ENCODE peak calls at places on chromosomes 11 and 22, in six cellular contexts. One of them, this sample, is unnamed. For H3K4me1, the result is how much of the 10 kb centered on the place peaks cover.

GRCh38 chr11:121291896-121292502 is 572 bp upstream of the SC5D start:
- DNase-seq in HCT116: no peak
- DNase-seq in H1: no peak
- DNase-seq in HepG2: no peak
- DNase-seq in GM12878: peak
- DNase-seq in K562: no peak
- DNase-seq in this sample: peak

GRCh38 chr11:121341609-121342008 is 49.0 kb downstream of the SC5D start:
- DNase-seq in H1: no peak
- DNase-seq in GM12878: no peak
- DNase-seq in HepG2: no peak
- DNase-seq in HCT116: no peak
- DNase-seq in K562: no peak
- DNase-seq in this sample: no peak

GRCh38 chr11:64291746-64292457 is 800 bp downstream of the KCNK4 start:
- DNase-seq in HepG2: no peak
- DNase-seq in H1: no peak
- DNase-seq in HCT116: no peak
- DNase-seq in GM12878: no peak
- DNase-seq in K562: no peak
- DNase-seq in this sample: no peak

GRCh38 chr11:23278121-23278520 is 417.8 kb upstream of the CCDC179 start:
- DNase-seq in K562: no peak
- DNase-seq in GM12878: no peak
- DNase-seq in HCT116: no peak
- DNase-seq in HepG2: no peak
- DNase-seq in H1: no peak
- DNase-seq in this sample: no peak

GRCh38 chr11:74010306-74010981 is 1.6 kb upstream of the UCP3 start:
- DNase-seq in GM12878: no peak
- DNase-seq in HCT116: no peak
- DNase-seq in K562: peak
- DNase-seq in HepG2: no peak
- DNase-seq in H1: no peak
- DNase-seq in this sample: no peak

GRCh38 chr11:111429066-111429506 is 50.0 kb upstream of the POU2AF1 start:
- DNase-seq in H1: no peak
- DNase-seq in GM12878: no peak
- DNase-seq in K562: peak
- DNase-seq in HCT116: peak
- DNase-seq in HepG2: peak
- DNase-seq in this sample: peak

GRCh38 chr11:77184136-77184860 is 56.3 kb downstream of the MYO7A start:
- DNase-seq in K562: no peak
- DNase-seq in HepG2: no peak
- DNase-seq in H1: no peak
- DNase-seq in GM12878: no peak
- DNase-seq in HCT116: no peak
- DNase-seq in this sample: no peak

GRCh38 chr22:39574779-39575551 is 4.4 kb downstream of the CACNA1I start:
- DNase-seq in HepG2: peak
- DNase-seq in GM12878: no peak
- DNase-seq in K562: peak
- DNase-seq in H1: no peak
- DNase-seq in HCT116: peak
- DNase-seq in this sample: no peak

GRCh38 chr11:74978041-74978440 is 10.7 kb upstream of the NEU3 start:
- DNase-seq in K562: no peak
- DNase-seq in HepG2: no peak
- DNase-seq in H1: no peak
- DNase-seq in HCT116: no peak
- DNase-seq in GM12878: no peak
- DNase-seq in this sample: no peak

DNA sequence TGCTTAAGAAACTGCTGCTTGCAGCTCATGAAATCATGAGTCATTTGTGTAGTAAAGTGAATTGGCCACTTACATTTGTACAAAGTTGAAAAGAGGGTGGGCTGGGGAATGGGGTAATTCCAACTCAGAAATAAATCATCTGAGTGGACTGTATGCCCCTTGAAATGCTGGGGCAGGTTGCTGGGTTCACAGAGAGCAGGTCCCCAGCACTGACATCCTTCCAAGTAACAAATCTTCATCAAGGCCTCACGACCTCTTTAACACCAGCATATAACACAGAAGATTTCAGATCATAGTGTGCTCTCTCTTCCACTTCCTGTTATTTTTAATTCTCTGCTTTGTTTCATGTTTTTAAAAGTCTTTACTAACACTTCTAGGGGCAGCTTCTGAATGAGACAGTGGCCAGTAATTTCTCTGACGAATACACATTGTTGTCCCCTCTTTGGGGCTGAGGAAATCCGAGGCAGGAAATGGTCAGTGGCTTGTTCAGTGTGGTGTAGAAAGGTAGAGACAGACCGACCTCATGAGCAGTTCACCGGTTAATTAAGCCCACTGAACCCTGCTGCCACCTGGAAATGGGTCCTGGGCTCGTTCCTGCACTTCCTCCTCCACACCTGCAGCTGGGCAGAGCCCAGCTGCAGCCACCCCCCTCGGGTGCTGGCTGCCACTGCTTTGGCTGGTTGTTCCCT is 127.8 kb downstream of the MAML2 start:
- DNase-seq in K562: no peak
- DNase-seq in GM12878: peak
- DNase-seq in H1: no peak
- DNase-seq in HepG2: no peak
- DNase-seq in HCT116: no peak
- DNase-seq in this sample: no peak
- H3K4me3 ChIP-seq in K562: no peak
- H3K4me3 ChIP-seq in GM12878: peak
- H3K4me3 ChIP-seq in H1: no peak
- H3K4me3 ChIP-seq in HepG2: no peak
- H3K4me3 ChIP-seq in HCT116: no peak
- H3K4me3 ChIP-seq in this sample: no peak

GRCh38 chr22:40634119-40634903 is 2.2 kb downstream of the MRTFA start:
- DNase-seq in K562: no peak
- DNase-seq in HCT116: no peak
- DNase-seq in GM12878: no peak
- DNase-seq in HepG2: no peak
- DNase-seq in H1: no peak
- DNase-seq in this sample: no peak

GRCh38 chr22:40635008-40635939 is 1.2 kb downstream of the MRTFA start:
- DNase-seq in K562: no peak
- DNase-seq in GM12878: no peak
- DNase-seq in H1: no peak
- DNase-seq in HCT116: no peak
- DNase-seq in HepG2: no peak
- DNase-seq in this sample: no peak

GRCh38 chr22:40635940-40636379 is 559 bp downstream of the MRTFA start:
- DNase-seq in HepG2: no peak
- DNase-seq in H1: no peak
- DNase-seq in K562: no peak
- DNase-seq in HCT116: no peak
- DNase-seq in GM12878: no peak
- DNase-seq in this sample: no peak

GRCh38 chr22:40631925-40632324 is 4.6 kb downstream of the MRTFA start:
- DNase-seq in K562: no peak
- DNase-seq in HepG2: no peak
- DNase-seq in HCT116: no peak
- DNase-seq in GM12878: no peak
- DNase-seq in H1: no peak
- DNase-seq in this sample: no peak

DNA sequence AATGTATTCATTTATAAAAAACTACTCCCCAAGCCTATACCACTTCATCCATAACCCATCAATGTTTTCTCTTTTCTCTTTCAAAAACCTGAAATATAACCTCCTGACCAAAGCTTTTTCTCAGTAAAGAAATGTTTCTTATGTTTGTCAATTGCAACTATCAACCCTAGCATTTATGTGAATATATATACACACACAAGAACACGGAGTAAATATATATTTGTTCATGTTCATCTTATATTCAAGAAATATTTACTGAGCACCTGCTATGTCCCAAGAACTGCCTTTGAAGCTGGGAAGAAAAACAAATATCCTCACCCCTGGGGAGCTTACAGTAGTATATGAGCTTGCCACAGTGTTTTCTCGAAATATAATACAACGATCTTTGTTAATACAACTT is 3.5 kb downstream of the MRTFA start:
- DNase-seq in GM12878: no peak
- DNase-seq in HepG2: no peak
- DNase-seq in K562: no peak
- DNase-seq in H1: no peak
- DNase-seq in HCT116: no peak
- DNase-seq in this sample: no peak
- TF ChIP-seq ZNF274 in GM12878: no peak
- TF ChIP-seq ZNF274 in HepG2: no peak
- TF ChIP-seq ZNF274 in K562: no peak
- TF ChIP-seq ZNF274 in H1: no peak
- TF ChIP-seq ZNF274 in HCT116: no peak
- TF ChIP-seq ZNF274 in this sample: no peak

GRCh38 chr22:37932401-37932800 is 21.0 kb downstream of the C22orf23 start:
- DNase-seq in H1: no peak
- DNase-seq in HCT116: no peak
- DNase-seq in K562: no peak
- DNase-seq in HepG2: no peak
- DNase-seq in GM12878: no peak
- DNase-seq in this sample: no peak
- H3K4me1 ChIP-seq in H1: under half
- H3K4me1 ChIP-seq in HCT116: under half
- H3K4me1 ChIP-seq in K562: under half
- H3K4me1 ChIP-seq in HepG2: under half
- H3K4me1 ChIP-seq in GM12878: under half
- H3K4me1 ChIP-seq in this sample: under half

GRCh38 chr11:66336234-66337102 is at the start of gene RIN1:
- DNase-seq in H1: no peak
- DNase-seq in GM12878: peak
- DNase-seq in HepG2: peak
- DNase-seq in HCT116: peak
- DNase-seq in K562: peak
- DNase-seq in this sample: no peak

GRCh38 chr11:66333896-66334604 is 2.2 kb downstream of the RIN1 start:
- DNase-seq in HepG2: no peak
- DNase-seq in HCT116: no peak
- DNase-seq in H1: no peak
- DNase-seq in GM12878: no peak
- DNase-seq in K562: no peak
- DNase-seq in this sample: no peak

GRCh38 chr11:66333220-66333877 is 2.9 kb downstream of the RIN1 start:
- DNase-seq in H1: no peak
- DNase-seq in HCT116: no peak
- DNase-seq in GM12878: no peak
- DNase-seq in HepG2: no peak
- DNase-seq in K562: no peak
- DNase-seq in this sample: no peak

GRCh38 chr11:66335531-66336233 is 552 bp downstream of the RIN1 start:
- DNase-seq in HepG2: no peak
- DNase-seq in GM12878: no peak
- DNase-seq in K562: no peak
- DNase-seq in H1: no peak
- DNase-seq in HCT116: no peak
- DNase-seq in this sample: no peak

DNA sequence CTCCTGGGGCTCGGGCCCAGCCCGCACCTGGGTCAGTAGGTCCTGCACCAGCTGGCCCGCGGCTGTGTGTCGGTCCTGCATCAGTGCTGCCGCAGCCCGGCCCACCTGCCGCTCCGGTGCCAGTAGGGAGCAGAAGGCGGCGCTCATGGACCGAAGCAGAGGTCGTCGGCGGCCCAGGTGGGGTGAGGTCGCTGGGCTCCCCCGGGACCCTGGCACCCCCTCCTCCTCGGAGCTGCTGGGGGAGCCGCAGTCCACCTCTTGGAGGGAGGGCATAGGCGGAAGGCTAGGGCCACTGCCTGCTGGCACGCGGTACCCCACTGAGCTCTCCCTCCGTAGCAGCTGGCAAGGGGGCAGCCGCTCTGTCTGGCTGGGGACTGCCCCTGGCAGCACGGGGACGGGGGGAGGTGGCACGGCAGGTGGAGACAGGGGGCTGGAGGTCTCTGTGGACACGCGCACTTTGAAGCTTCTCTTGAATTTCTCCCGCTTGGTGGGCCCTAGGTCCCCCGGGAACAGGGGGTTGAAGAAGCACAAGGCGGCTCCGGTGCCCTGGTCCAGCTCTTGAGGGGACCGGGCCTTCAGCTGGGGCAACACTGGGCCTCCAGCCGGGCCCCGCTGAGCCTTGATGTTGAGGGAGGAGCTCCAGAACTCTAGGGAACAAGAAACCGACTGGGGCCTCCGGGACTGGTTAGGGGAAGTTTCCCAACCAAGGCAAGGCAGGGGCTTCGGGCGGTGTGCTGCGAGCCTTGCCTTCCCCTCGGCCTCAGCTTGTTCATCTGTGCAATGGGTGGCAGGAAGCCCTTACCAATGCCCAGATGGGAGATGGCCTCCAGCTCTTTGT is 1.4 kb downstream of the RIN1 start:
- DNase-seq in HCT116: no peak
- DNase-seq in HepG2: no peak
- DNase-seq in K562: no peak
- DNase-seq in H1: no peak
- DNase-seq in GM12878: no peak
- DNase-seq in this sample: no peak
- H3K4me3 ChIP-seq in HCT116: peak
- H3K4me3 ChIP-seq in HepG2: peak
- H3K4me3 ChIP-seq in K562: no peak
- H3K4me3 ChIP-seq in H1: peak
- H3K4me3 ChIP-seq in GM12878: no peak
- H3K4me3 ChIP-seq in this sample: peak

This sample was measured in NT2/D1.